ENCODE peak calls at places on chromosomes 13 and 19, in nine cellular contexts. W is uterus, K is right atrium auricular region, M is heart left ventricle, N is tibial artery, I is RWPE1, H is ovary, R is HFFc6, Y is AG04450. U is an unnamed sample.

GRCh38 chr13:113418722-113419049 is 34.6 kb downstream of the ADPRHL1 start:
- DNase-seq in W (no peak), K (no peak), M (no peak), N (no peak), I (no peak), H (no peak), R (no peak), Y (no peak), U (no peak)

GRCh38 chr13:99565478-99566124 is 64.3 kb downstream of the TM9SF2 start:
- DNase-seq in W (no peak), K (no peak), M (no peak), N (no peak), I (no peak), H (no peak), R (no peak), Y (no peak), U (no peak)

GRCh38 chr19:51698296-51698695 is 5.2 kb downstream of the SPACA6 start:
- DNase-seq in W (no peak), K (peak; percentile 51), M (no peak), N (no peak), I (no peak), H (no peak), R (peak; percentile 29), Y (no peak), U (no peak)

GRCh38 chr13:109058071-109058470 is 428.7 kb downstream of the MYO16 start:
- DNase-seq in W (no peak), K (no peak), M (no peak), N (no peak), I (no peak), H (no peak), R (no peak), Y (no peak), U (no peak)

GRCh38 chr13:109336730-109337129 is 449.7 kb downstream of the IRS2 start:
- DNase-seq in W (no peak), K (no peak), M (no peak), N (no peak), I (peak; percentile 4), H (no peak), R (peak; percentile 76), Y (no peak), U (no peak)

GRCh38 chr19:55552620-55553019 is 7.3 kb upstream of the SBK3 start:
- DNase-seq in W (no peak), K (no peak), M (no peak), N (no peak), I (no peak), H (no peak), R (peak; percentile 76), Y (peak; percentile 51), U (no peak)

GRCh38 chr19:4414800-4415251 is 12.4 kb downstream of the CHAF1A start:
- DNase-seq in W (no peak), K (no peak), M (no peak), N (no peak), I (no peak), H (peak; percentile 49), R (no peak), Y (no peak), U (no peak)

GRCh38 chr19:17021793-17022590 is 4.6 kb downstream of the CPAMD8 start:
- DNase-seq in W (no peak), K (no peak), M (no peak), N (peak; percentile 30), I (peak; percentile 79), H (no peak), R (peak; percentile 25), Y (no peak), U (no peak)

GRCh38 chr13:66933994-66934393 is 296.1 kb downstream of the PCDH9 start:
- DNase-seq in W (no peak), K (no peak), M (no peak), N (no peak), I (peak; percentile 50), H (no peak), R (peak; percentile 62), Y (peak; percentile 46), U (no peak)

GRCh38 chr19:9295411-9295849 is 14.2 kb downstream of the ZNF699 start:
- DNase-seq in W (no peak), K (no peak), M (no peak), N (no peak), I (no peak), H (no peak), R (no peak), Y (no peak), U (no peak)

GRCh38 chr19:5936308-5936980 is 22.4 kb downstream of the CAPS start:
- DNase-seq in W (no peak), K (no peak), M (no peak), N (no peak), I (no peak), H (no peak), R (no peak), Y (no peak), U (no peak)

GRCh38 chr13:25679936-25680335 is 308.2 kb downstream of the ATP8A2 start:
- DNase-seq in W (no peak), K (no peak), M (no peak), N (no peak), I (no peak), H (no peak), R (no peak), Y (no peak), U (no peak)

GRCh38 chr19:42132030-42132628 is at the start of gene POU2F2:
- DNase-seq in W (no peak), K (no peak), M (no peak), N (peak; percentile 56), I (no peak), H (no peak), R (no peak), Y (no peak), U (peak; percentile 75)

GRCh38 chr13:101829484-101829883 is 377.0 kb downstream of the ITGBL1 start:
- DNase-seq in W (no peak), K (no peak), M (no peak), N (no peak), I (no peak), H (no peak), R (no peak), Y (no peak), U (no peak)

GRCh38 chr19:18239303-18239702 is 13.1 kb upstream of the PDE4C start:
- DNase-seq in W (no peak), K (no peak), M (no peak), N (no peak), I (no peak), H (no peak), R (no peak), Y (no peak), U (no peak)

DNA sequence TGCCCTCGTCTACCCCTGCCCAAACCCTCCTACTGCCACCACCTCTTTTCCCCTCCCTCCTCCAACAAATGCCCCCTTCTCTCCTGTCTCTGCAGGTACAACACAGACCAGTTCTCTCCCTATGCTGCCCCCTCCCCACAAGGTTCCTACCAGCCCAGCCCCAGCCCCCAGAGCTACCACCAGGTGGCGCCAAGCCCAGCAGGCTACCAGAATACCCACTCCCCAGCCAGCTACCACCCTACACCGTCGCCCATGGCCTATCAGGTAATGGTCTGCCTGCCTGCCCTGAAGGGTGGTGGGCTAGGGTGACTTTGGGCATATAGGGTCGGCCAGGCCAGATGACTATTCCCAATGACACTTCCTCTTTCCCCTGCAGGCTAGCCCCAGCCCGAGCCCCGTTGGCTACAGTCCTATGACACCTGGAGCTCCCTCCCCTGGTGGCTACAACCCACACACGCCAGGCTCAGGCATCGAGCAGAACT is 6.5 kb upstream of the TIMM50 start:
- DNase-seq in W (peak; percentile 49), K (no peak), M (peak; percentile 45), N (peak; percentile 41), I (peak; percentile 38), H (peak; percentile 56), R (no peak), Y (no peak), U (peak; percentile 62)
- TF ChIP-seq CTCF in W (peak; percentile 74), K (peak; percentile 88), M (peak; percentile 72), N (peak; percentile 56), I (peak; percentile 91), H (peak; percentile 30), R (peak; percentile 89), Y (peak; percentile 83), U (peak; percentile 76)

DNA sequence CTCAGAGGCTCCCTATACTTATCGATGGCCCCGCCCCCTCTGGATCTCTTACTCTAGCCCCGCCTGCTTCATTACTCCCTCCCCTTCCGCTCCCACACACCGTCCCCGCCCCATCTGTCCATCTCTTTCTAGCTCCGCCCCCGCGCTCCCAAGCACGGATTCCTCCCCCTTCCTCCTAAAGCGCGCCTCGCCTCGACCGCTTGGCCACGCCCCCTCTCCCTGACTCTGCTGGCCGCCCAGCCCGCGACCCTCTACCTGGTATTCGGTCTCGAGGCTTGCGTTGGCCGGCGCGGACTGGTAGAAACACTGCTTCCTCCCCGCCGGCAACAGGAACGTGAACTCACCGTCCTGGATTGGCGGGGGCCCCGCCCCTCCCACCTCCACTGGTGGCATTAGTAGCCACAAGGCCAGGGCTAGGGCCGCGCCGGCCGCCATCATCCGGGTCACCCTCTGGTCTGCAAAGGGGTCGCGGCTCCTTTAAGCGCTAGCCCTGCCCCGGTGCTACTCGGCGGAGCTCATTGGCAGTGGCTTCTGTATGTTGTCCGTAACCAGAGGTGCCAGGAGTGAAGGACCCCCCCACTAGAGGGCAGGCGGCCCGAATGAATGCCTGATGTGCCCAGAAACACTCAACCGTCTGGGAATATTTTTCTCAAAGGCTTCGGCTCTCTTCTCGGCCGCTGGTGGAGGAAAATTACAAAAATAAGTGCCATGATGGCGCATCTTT is at the start of gene TMED1:
- DNase-seq in W (peak; percentile 100), K (peak; percentile 100), M (peak; percentile 100), N (peak; percentile 96), I (peak; percentile 93), H (peak; percentile 94), R (peak; percentile 99), Y (peak; percentile 97), U (peak; percentile 94)
- TF ChIP-seq CTCF in W (peak; percentile 34), K (peak; percentile 40), M (peak; percentile 31), N (peak; percentile 63), I (no peak), H (peak; percentile 76), R (peak; percentile 80), Y (peak; percentile 27), U (no peak)

GRCh38 chr19:45729774-45730388 is 815 bp downstream of the FBXO46 start:
- DNase-seq in W (no peak), K (no peak), M (no peak), N (no peak), I (peak; percentile 18), H (no peak), R (no peak), Y (no peak), U (no peak)

GRCh38 chr19:45733160-45733810 is at the start of gene MEIOSIN:
- DNase-seq in W (no peak), K (no peak), M (no peak), N (no peak), I (no peak), H (no peak), R (no peak), Y (no peak), U (no peak)

GRCh38 chr19:45730389-45731288 is at the start of gene FBXO46:
- DNase-seq in W (peak; percentile 97), K (peak; percentile 97), M (peak; percentile 99), N (peak; percentile 97), I (peak; percentile 96), H (peak; percentile 96), R (peak; percentile 98), Y (peak; percentile 95), U (peak; percentile 81)
- TF ChIP-seq CTCF in W (no peak), K (peak; percentile 13), M (no peak), N (no peak), I (no peak), H (no peak), R (peak; percentile 22), Y (peak; percentile 25), U (no peak)

DNA sequence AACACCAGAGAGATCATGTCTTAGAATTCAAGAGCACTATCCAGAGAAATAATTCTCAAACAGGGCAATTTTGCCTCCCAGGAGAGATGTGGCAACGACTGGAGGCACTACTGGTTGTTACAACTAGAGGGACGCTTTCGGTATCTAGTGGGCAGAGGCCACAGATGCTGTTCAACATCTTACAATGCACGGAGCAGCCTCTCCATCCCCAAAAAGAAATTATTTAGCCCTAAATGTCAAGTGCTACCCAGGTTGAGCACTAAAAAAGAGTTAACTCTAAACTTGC is 78.6 kb downstream of the ABCC4 start:
- DNase-seq in W (no peak), K (no peak), M (no peak), N (no peak), I (no peak), H (no peak), R (no peak), Y (no peak), U (no peak)
- TF ChIP-seq CTCF in W (no peak), K (no peak), M (no peak), N (no peak), I (no peak), H (no peak), R (no peak), Y (no peak), U (no peak)